ENCODE peak calls at places on chromosome 20, in six cellular contexts. One of them, this sample, is unnamed.

GRCh38 chr20:13856356-13856755 is 71.5 kb downstream of the NDUFAF5 start:
- DNase-seq in GM06990: no peak
- DNase-seq in AG04450: no peak
- DNase-seq in epithelial cell of esophagus: peak
- DNase-seq in astrocyte of the cerebellum: no peak
- DNase-seq in astrocyte of the spinal cord: no peak
- DNase-seq in this sample: no peak

GRCh38 chr20:23528867-23529431 is 38.0 kb downstream of the CST8 start:
- DNase-seq in astrocyte of the spinal cord: no peak
- DNase-seq in astrocyte of the cerebellum: no peak
- DNase-seq in epithelial cell of esophagus: peak
- DNase-seq in AG04450: no peak
- DNase-seq in GM06990: no peak
- DNase-seq in this sample: no peak

GRCh38 chr20:48459729-48460395 is 367.9 kb downstream of the PREX1 start:
- DNase-seq in astrocyte of the cerebellum: no peak
- DNase-seq in GM06990: no peak
- DNase-seq in epithelial cell of esophagus: no peak
- DNase-seq in AG04450: no peak
- DNase-seq in astrocyte of the spinal cord: no peak
- DNase-seq in this sample: no peak

GRCh38 chr20:53195882-53196610 is 223.9 kb downstream of the TSHZ2 start:
- DNase-seq in astrocyte of the cerebellum: no peak
- DNase-seq in GM06990: no peak
- DNase-seq in epithelial cell of esophagus: no peak
- DNase-seq in astrocyte of the spinal cord: no peak
- DNase-seq in AG04450: no peak
- DNase-seq in this sample: no peak

GRCh38 chr20:61518424-61518951 is 266.4 kb downstream of the CDH4 start:
- DNase-seq in astrocyte of the spinal cord: no peak
- DNase-seq in astrocyte of the cerebellum: no peak
- DNase-seq in AG04450: no peak
- DNase-seq in GM06990: no peak
- DNase-seq in epithelial cell of esophagus: no peak
- DNase-seq in this sample: no peak

GRCh38 chr20:12047838-12048432 is 130.2 kb downstream of the BTBD3 start:
- DNase-seq in epithelial cell of esophagus: peak
- DNase-seq in AG04450: no peak
- DNase-seq in astrocyte of the spinal cord: peak
- DNase-seq in astrocyte of the cerebellum: no peak
- DNase-seq in GM06990: no peak
- DNase-seq in this sample: no peak

GRCh38 chr20:63376283-63377250 is 15.4 kb upstream of the CHRNA4 start:
- DNase-seq in astrocyte of the cerebellum: no peak
- DNase-seq in epithelial cell of esophagus: no peak
- DNase-seq in AG04450: no peak
- DNase-seq in astrocyte of the spinal cord: no peak
- DNase-seq in GM06990: no peak
- DNase-seq in this sample: no peak

GRCh38 chr20:47799116-47799715 is 13.9 kb upstream of the SULF2 start:
- DNase-seq in GM06990: no peak
- DNase-seq in epithelial cell of esophagus: no peak
- DNase-seq in astrocyte of the spinal cord: no peak
- DNase-seq in astrocyte of the cerebellum: no peak
- DNase-seq in AG04450: no peak
- DNase-seq in this sample: no peak

GRCh38 chr20:25402583-25402982 is 4.9 kb upstream of the GINS1 start:
- DNase-seq in AG04450: no peak
- DNase-seq in GM06990: no peak
- DNase-seq in astrocyte of the cerebellum: no peak
- DNase-seq in astrocyte of the spinal cord: peak
- DNase-seq in epithelial cell of esophagus: no peak
- DNase-seq in this sample: no peak

GRCh38 chr20:63557481-63557891 is 3.5 kb downstream of the FNDC11 start:
- DNase-seq in astrocyte of the spinal cord: no peak
- DNase-seq in epithelial cell of esophagus: no peak
- DNase-seq in GM06990: no peak
- DNase-seq in astrocyte of the cerebellum: no peak
- DNase-seq in AG04450: no peak
- DNase-seq in this sample: no peak

GRCh38 chr20:20010639-20011500 is 6.3 kb upstream of the NAA20 start:
- DNase-seq in epithelial cell of esophagus: no peak
- DNase-seq in astrocyte of the spinal cord: peak
- DNase-seq in AG04450: peak
- DNase-seq in astrocyte of the cerebellum: peak
- DNase-seq in GM06990: no peak
- DNase-seq in this sample: peak

GRCh38 chr20:56443654-56444540 is 24.5 kb upstream of the RTF2 start:
- DNase-seq in astrocyte of the cerebellum: no peak
- DNase-seq in epithelial cell of esophagus: peak
- DNase-seq in GM06990: no peak
- DNase-seq in AG04450: peak
- DNase-seq in astrocyte of the spinal cord: no peak
- DNase-seq in this sample: no peak

GRCh38 chr20:20369353-20370086 is 1.6 kb downstream of the INSM1 start:
- DNase-seq in astrocyte of the spinal cord: no peak
- DNase-seq in AG04450: no peak
- DNase-seq in epithelial cell of esophagus: peak
- DNase-seq in GM06990: peak
- DNase-seq in astrocyte of the cerebellum: no peak
- DNase-seq in this sample: no peak

GRCh38 chr20:56433221-56433879 is 21.3 kb downstream of the CASS4 start:
- DNase-seq in epithelial cell of esophagus: no peak
- DNase-seq in AG04450: no peak
- DNase-seq in GM06990: no peak
- DNase-seq in astrocyte of the spinal cord: no peak
- DNase-seq in astrocyte of the cerebellum: no peak
- DNase-seq in this sample: no peak

GRCh38 chr20:17835941-17836861 is 132.4 kb downstream of the SNX5 start:
- DNase-seq in astrocyte of the spinal cord: peak
- DNase-seq in AG04450: peak
- DNase-seq in astrocyte of the cerebellum: peak
- DNase-seq in GM06990: no peak
- DNase-seq in epithelial cell of esophagus: peak
- DNase-seq in this sample: peak

DNA sequence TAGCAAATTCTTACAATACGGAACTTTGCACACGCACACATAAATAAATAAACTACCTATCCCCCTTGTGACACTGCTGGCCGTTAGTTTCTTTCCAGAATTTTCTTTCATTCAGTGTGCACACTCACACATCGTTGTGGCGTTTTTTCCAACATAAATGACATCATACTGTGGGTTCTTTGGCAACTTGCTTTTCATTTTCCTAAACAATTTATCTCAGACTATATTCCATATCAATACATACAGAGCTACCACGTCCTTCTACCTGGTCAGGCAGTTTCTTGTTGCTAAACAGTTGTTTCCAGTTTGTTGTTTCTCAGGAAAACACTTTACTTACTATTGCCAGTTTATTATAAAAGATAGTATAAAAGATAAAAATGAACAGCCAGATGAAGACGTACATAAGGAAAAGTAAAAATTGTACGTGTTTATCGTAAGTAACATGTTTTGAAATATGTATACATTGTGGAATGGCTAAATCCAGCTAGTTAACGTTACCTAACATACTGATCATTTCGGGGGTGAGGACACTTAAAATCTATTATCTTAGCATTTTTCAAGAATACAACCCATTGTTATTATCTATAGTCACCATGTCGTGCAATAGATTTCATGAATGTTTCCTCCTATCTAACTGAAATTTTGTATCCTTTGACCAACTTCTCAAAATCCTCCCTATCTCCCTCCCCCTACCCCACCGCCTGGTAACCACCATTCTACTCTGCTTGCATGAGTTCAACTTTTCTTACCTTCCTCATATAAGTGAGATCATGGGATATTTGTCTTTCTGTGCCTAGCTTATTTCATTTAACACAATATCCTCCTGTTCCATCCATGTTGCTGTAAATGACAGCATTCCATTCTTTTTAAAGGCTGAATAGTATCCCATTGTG is 1.2 kb upstream of the TP53RK start:
- DNase-seq in astrocyte of the spinal cord: peak
- DNase-seq in astrocyte of the cerebellum: no peak
- DNase-seq in epithelial cell of esophagus: no peak
- DNase-seq in AG04450: no peak
- DNase-seq in GM06990: no peak
- DNase-seq in this sample: no peak
- H3K4me3 ChIP-seq in astrocyte of the spinal cord: peak
- H3K4me3 ChIP-seq in astrocyte of the cerebellum: peak
- H3K4me3 ChIP-seq in epithelial cell of esophagus: peak
- H3K4me3 ChIP-seq in AG04450: peak
- H3K4me3 ChIP-seq in GM06990: no peak
- H3K4me3 ChIP-seq in this sample: peak

GRCh38 chr20:50034567-50035170 is 51.9 kb downstream of the SNAI1 start:
- DNase-seq in GM06990: no peak
- DNase-seq in astrocyte of the spinal cord: peak
- DNase-seq in astrocyte of the cerebellum: no peak
- DNase-seq in AG04450: no peak
- DNase-seq in epithelial cell of esophagus: peak
- DNase-seq in this sample: no peak
- TF ChIP-seq CTCF in GM06990: no peak
- TF ChIP-seq CTCF in astrocyte of the spinal cord: no peak
- TF ChIP-seq CTCF in astrocyte of the cerebellum: no peak
- TF ChIP-seq CTCF in AG04450: no peak
- TF ChIP-seq CTCF in epithelial cell of esophagus: no peak
- TF ChIP-seq CTCF in this sample: no peak

GRCh38 chr20:33676652-33677645 is 2.7 kb upstream of the NECAB3 start:
- DNase-seq in epithelial cell of esophagus: no peak
- DNase-seq in astrocyte of the spinal cord: no peak
- DNase-seq in astrocyte of the cerebellum: no peak
- DNase-seq in AG04450: no peak
- DNase-seq in GM06990: no peak
- DNase-seq in this sample: no peak

GRCh38 chr20:33674294-33675126 is at the start of gene NECAB3:
- DNase-seq in epithelial cell of esophagus: peak
- DNase-seq in AG04450: no peak
- DNase-seq in astrocyte of the spinal cord: peak
- DNase-seq in GM06990: peak
- DNase-seq in astrocyte of the cerebellum: no peak
- DNase-seq in this sample: no peak

GRCh38 chr20:33673411-33674293 is 576 bp downstream of the NECAB3 start:
- DNase-seq in astrocyte of the cerebellum: no peak
- DNase-seq in AG04450: no peak
- DNase-seq in GM06990: no peak
- DNase-seq in epithelial cell of esophagus: no peak
- DNase-seq in astrocyte of the spinal cord: no peak
- DNase-seq in this sample: no peak

GRCh38 chr20:33676121-33676520 is 1.9 kb upstream of the NECAB3 start:
- DNase-seq in epithelial cell of esophagus: no peak
- DNase-seq in AG04450: no peak
- DNase-seq in astrocyte of the spinal cord: no peak
- DNase-seq in astrocyte of the cerebellum: no peak
- DNase-seq in GM06990: no peak
- DNase-seq in this sample: no peak

DNA sequence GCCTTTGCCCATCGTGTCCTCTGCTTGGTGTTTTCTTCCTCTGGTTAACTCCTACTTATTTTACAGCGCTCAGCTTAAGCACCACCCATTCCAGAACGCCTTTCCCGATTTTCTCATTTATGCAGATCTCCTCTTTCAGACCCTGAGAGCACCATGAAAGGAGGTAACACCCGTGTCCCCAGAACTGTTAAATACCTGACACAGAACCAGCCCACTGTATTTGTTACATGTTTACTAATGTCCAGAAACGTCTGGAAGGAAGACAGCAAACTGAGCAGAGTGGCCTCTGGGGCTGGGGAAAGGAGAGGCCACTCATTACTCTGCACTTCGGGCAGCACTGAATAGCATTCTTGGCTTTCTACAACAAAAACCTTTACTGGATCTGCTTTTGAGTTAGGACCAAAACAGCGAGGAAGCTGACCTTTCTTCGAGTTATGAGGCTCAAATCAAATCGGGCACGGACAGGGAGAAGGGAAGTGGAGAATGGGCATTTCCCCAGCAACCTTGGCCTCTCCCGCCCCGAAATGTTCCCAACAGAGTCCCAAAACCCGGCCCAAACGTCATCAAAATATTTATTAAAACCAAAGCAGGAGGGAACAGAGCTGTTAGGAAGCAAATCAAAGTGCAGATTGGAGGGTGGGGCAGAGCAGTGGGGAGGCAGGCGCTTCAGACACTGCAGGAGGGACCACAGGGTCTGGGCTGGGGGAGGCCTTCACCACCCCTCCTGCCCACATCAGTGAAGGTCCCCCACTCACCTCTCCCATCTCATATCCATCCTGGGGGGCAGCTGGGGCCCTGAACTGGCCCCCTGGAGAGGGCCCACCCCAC is 1.1 kb upstream of the NECAB3 start:
- DNase-seq in epithelial cell of esophagus: no peak
- DNase-seq in astrocyte of the spinal cord: no peak
- DNase-seq in astrocyte of the cerebellum: no peak
- DNase-seq in GM06990: no peak
- DNase-seq in AG04450: no peak
- DNase-seq in this sample: no peak
- H3K4me3 ChIP-seq in epithelial cell of esophagus: peak
- H3K4me3 ChIP-seq in astrocyte of the spinal cord: peak
- H3K4me3 ChIP-seq in astrocyte of the cerebellum: peak
- H3K4me3 ChIP-seq in GM06990: no peak
- H3K4me3 ChIP-seq in AG04450: peak
- H3K4me3 ChIP-seq in this sample: peak

GRCh38 chr20:5931411-5931810 is 18.9 kb downstream of the TRMT6 start:
- DNase-seq in astrocyte of the cerebellum: no peak
- DNase-seq in astrocyte of the spinal cord: no peak
- DNase-seq in AG04450: no peak
- DNase-seq in epithelial cell of esophagus: no peak
- DNase-seq in GM06990: no peak
- DNase-seq in this sample: no peak

GRCh38 chr20:5938456-5939029 is 11.8 kb downstream of the TRMT6 start:
- DNase-seq in epithelial cell of esophagus: no peak
- DNase-seq in astrocyte of the spinal cord: no peak
- DNase-seq in GM06990: no peak
- DNase-seq in AG04450: no peak
- DNase-seq in astrocyte of the cerebellum: no peak
- DNase-seq in this sample: no peak

GRCh38 chr20:5935384-5935783 is 14.9 kb downstream of the TRMT6 start:
- DNase-seq in epithelial cell of esophagus: no peak
- DNase-seq in astrocyte of the cerebellum: no peak
- DNase-seq in GM06990: no peak
- DNase-seq in AG04450: no peak
- DNase-seq in astrocyte of the spinal cord: no peak
- DNase-seq in this sample: no peak

GRCh38 chr20:5932796-5933195 is 17.5 kb downstream of the TRMT6 start:
- DNase-seq in AG04450: no peak
- DNase-seq in astrocyte of the cerebellum: no peak
- DNase-seq in GM06990: no peak
- DNase-seq in astrocyte of the spinal cord: no peak
- DNase-seq in epithelial cell of esophagus: no peak
- DNase-seq in this sample: no peak

DNA sequence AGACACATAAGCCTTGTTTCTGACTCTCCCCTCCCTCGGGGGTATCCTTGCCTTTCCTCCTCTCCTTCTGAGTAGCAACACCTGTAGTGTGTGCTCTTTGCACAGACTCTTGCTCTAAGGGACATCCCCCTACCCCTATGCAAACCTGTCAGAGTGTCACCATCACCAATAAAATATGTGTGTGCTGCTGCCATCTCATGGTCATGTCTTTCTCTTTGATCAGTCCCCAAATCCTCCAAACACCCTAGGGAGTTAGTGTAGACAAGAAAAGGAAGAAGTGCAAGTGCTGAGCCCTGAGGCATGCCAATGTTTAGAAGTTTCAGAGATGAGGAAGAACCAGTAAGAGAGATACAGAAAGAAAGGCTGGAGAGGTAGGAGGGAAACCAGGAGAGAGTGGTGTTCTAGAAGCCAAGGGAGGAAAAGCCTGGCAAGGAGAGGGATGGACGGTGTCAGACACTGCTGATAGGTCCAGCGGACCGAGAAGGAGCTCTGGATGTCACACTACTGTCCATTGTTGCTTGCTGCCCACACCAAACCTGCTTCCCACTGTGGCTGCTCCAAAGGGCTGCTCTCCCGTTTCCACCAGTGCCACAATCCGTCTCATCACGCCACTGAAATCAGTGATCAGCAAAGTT is 16.4 kb downstream of the TRMT6 start:
- DNase-seq in GM06990: no peak
- DNase-seq in astrocyte of the spinal cord: no peak
- DNase-seq in AG04450: no peak
- DNase-seq in epithelial cell of esophagus: peak
- DNase-seq in astrocyte of the cerebellum: no peak
- DNase-seq in this sample: no peak
- TF ChIP-seq CTCF in GM06990: peak
- TF ChIP-seq CTCF in astrocyte of the spinal cord: peak
- TF ChIP-seq CTCF in AG04450: no peak
- TF ChIP-seq CTCF in epithelial cell of esophagus: peak
- TF ChIP-seq CTCF in astrocyte of the cerebellum: peak
- TF ChIP-seq CTCF in this sample: no peak

This sample was measured in AG09309.